ENCODE peak calls at places on chromosome 11, in four cellular contexts. W is adipocyte, R is NCI-H82, F is RWPE1. T is an unnamed sample.
A peak's percentile ranks its signal among the peaks of the same experiment; 100 is the strongest.

GRCh38 chr11:78256962-78257361 is 68.2 kb downstream of the USP35 start:
- DNase-seq in W (peak; percentile 89), R (no peak), F (no peak), T (no peak)

GRCh38 chr11:28715726-28716125 is 607.5 kb downstream of the METTL15 start:
- DNase-seq in W (no peak), R (no peak), F (no peak), T (no peak)

GRCh38 chr11:76668362-76669155 is 2.0 kb downstream of the LRRC32 start:
- DNase-seq in W (no peak), R (no peak), F (no peak), T (no peak)

GRCh38 chr11:36638586-36638985 is 40.5 kb upstream of the RAG2 start:
- DNase-seq in W (no peak), R (no peak), F (no peak), T (no peak)

GRCh38 chr11:95371147-95371546 is 140.1 kb upstream of the SESN3 start:
- DNase-seq in W (no peak), R (no peak), F (no peak), T (no peak)

GRCh38 chr11:39664023-39664422 is 1795.4 kb downstream of the LRRC4C start:
- DNase-seq in W (no peak), R (no peak), F (no peak), T (no peak)

GRCh38 chr11:44112083-44112865 is 16.8 kb downstream of the EXT2 start:
- DNase-seq in W (peak; percentile 72), R (no peak), F (peak; percentile 24), T (no peak)

GRCh38 chr11:17528181-17528691 is 16.0 kb downstream of the USH1C start:
- DNase-seq in W (peak; percentile 64), R (peak; percentile 84), F (peak; percentile 56), T (peak; percentile 91)

GRCh38 chr11:46948378-46949131 is 12.0 kb downstream of the CSTPP1 start:
- DNase-seq in W (peak; percentile 78), R (peak; percentile 27), F (peak; percentile 43), T (no peak)

GRCh38 chr11:93743316-93743715 is 1.8 kb downstream of the C11orf54 start:
- DNase-seq in W (no peak), R (peak; percentile 21), F (no peak), T (no peak)

GRCh38 chr11:119791047-119791446 is 62.0 kb upstream of the NECTIN1 start:
- DNase-seq in W (no peak), R (peak; percentile 20), F (no peak), T (no peak)

GRCh38 chr11:76186776-76187279 is 19.5 kb downstream of the WNT11 start:
- DNase-seq in W (no peak), R (no peak), F (no peak), T (no peak)

GRCh38 chr11:75140269-75141138 is 10.4 kb upstream of the SLCO2B1 start:
- DNase-seq in W (peak; percentile 62), R (peak; percentile 62), F (peak; percentile 46), T (peak; percentile 87)

GRCh38 chr11:119854521-119854920 is 125.5 kb upstream of the NECTIN1 start:
- DNase-seq in W (no peak), R (no peak), F (peak; percentile 24), T (no peak)

GRCh38 chr11:79237111-79237510 is 203.7 kb downstream of the TENM4 start:
- DNase-seq in W (no peak), R (peak; percentile 77), F (no peak), T (no peak)

GRCh38 chr11:69486056-69486772 is 4.8 kb downstream of the LINC01488 start:
- DNase-seq in W (no peak), R (no peak), F (no peak), T (no peak)

GRCh38 chr11:72828081-72828567 is 13.9 kb downstream of the ATG16L2 start:
- DNase-seq in W (no peak), R (no peak), F (no peak), T (no peak)

GRCh38 chr11:64868904-64869570 is 9.4 kb downstream of the EHD1 start:
- DNase-seq in W (peak; percentile 60), R (no peak), F (peak; percentile 92), T (no peak)

GRCh38 chr11:111604392-111605009 is 2.3 kb downstream of the SIK2 start:
- DNase-seq in W (peak; percentile 80), R (peak; percentile 74), F (peak; percentile 29), T (peak; percentile 31)

GRCh38 chr11:32932196-32932595 is 39.6 kb downstream of the QSER1 start:
- DNase-seq in W (no peak), R (no peak), F (no peak), T (no peak)

GRCh38 chr11:93024376-93024775 is 54.9 kb downstream of the MTNR1B start:
- DNase-seq in W (peak; percentile 34), R (no peak), F (no peak), T (no peak)

GRCh38 chr11:119028346-119029068 is 2.2 kb downstream of the SLC37A4 start:
- DNase-seq in W (no peak), R (no peak), F (no peak), T (no peak)

GRCh38 chr11:82577246-82577645 is 156.4 kb downstream of the FAM181B start:
- DNase-seq in W (no peak), R (peak; percentile 65), F (no peak), T (no peak)

GRCh38 chr11:8059571-8060011 is 21.4 kb upstream of the TUB start:
- DNase-seq in W (no peak), R (no peak), F (no peak), T (no peak)

GRCh38 chr11:112363527-112363926 is 102.9 kb upstream of the PLET1 start:
- DNase-seq in W (peak; percentile 40), R (no peak), F (no peak), T (no peak)

GRCh38 chr11:64305691-64306562 is 603 bp downstream of the ESRRA start:
- DNase-seq in W (peak; percentile 37), R (peak; percentile 73), F (no peak), T (no peak)

GRCh38 chr11:110173775-110174644 is 80.8 kb downstream of the ZC3H12C start:
- DNase-seq in W (peak; percentile 70), R (peak; percentile 50), F (peak; percentile 51), T (peak; percentile 68)

GRCh38 chr11:62921573-62922188 is 518 bp upstream of the CHRM1 start:
- DNase-seq in W (peak; percentile 15), R (no peak), F (peak; percentile 77), T (no peak)

GRCh38 chr11:26028294-26028954 is 303.5 kb upstream of the ANO3 start:
- DNase-seq in W (peak; percentile 65), R (no peak), F (peak; percentile 13), T (no peak)

GRCh38 chr11:22787565-22788162 is 41.9 kb downstream of the SVIP start:
- DNase-seq in W (peak; percentile 79), R (peak; percentile 60), F (peak; percentile 34), T (peak; percentile 43)

GRCh38 chr11:60485987-60486386 is 6.6 kb upstream of the MS4A12 start:
- DNase-seq in W (no peak), R (peak; percentile 69), F (peak; percentile 13), T (no peak)

GRCh38 chr11:13012037-13012693 is 3.0 kb downstream of the RASSF10 start:
- DNase-seq in W (no peak), R (no peak), F (no peak), T (no peak)